ENCODE peak calls at places on chromosomes 5 and 9, in four cellular contexts. R is HCT116, C is GM12878, J is K562. N is an unnamed sample.

GRCh38 chr9:14218253-14218652 is 95.7 kb downstream of the NFIB start:
- DNase-seq in R (no peak), C (no peak), J (no peak), N (no peak)

GRCh38 chr5:76152161-76152560 is 69.0 kb downstream of the SV2C start:
- DNase-seq in R (no peak), C (no peak), J (no peak), N (no peak)

GRCh38 chr5:158013303-158013702 is 154.4 kb upstream of the CLINT1 start:
- DNase-seq in R (no peak), C (no peak), J (no peak), N (no peak)

GRCh38 chr9:126146254-126147145 is 180.1 kb upstream of the MVB12B start:
- DNase-seq in R (no peak), C (peak), J (peak), N (peak)

GRCh38 chr5:135878156-135878620 is 17.5 kb downstream of the IL9 start:
- DNase-seq in R (no peak), C (no peak), J (no peak), N (no peak)

GRCh38 chr5:56595561-56595960 is 219.8 kb upstream of the MAP3K1 start:
- DNase-seq in R (no peak), C (no peak), J (no peak), N (peak)

GRCh38 chr9:211557-211956 is 3.1 kb upstream of the DOCK8 start:
- DNase-seq in R (no peak), C (no peak), J (no peak), N (no peak)

GRCh38 chr9:102461441-102461840 is 533.7 kb upstream of the CYLC2 start:
- DNase-seq in R (no peak), C (no peak), J (no peak), N (no peak)

GRCh38 chr9:31393240-31393639 is 991.2 kb upstream of the ACO1 start:
- DNase-seq in R (no peak), C (no peak), J (no peak), N (no peak)

GRCh38 chr9:115891929-115892328 is 261.7 kb upstream of the PAPPA start:
- DNase-seq in R (no peak), C (no peak), J (no peak), N (no peak)

GRCh38 chr9:87713278-87713989 is 12.5 kb upstream of the CTSL start:
- DNase-seq in R (peak), C (no peak), J (peak), N (no peak)

GRCh38 chr5:17679597-17680187 is 45.4 kb downstream of the TAF11L14 start:
- DNase-seq in R (no peak), C (no peak), J (no peak), N (no peak)

GRCh38 chr9:77601476-77602056 is 46.6 kb downstream of the GNA14 start:
- DNase-seq in R (no peak), C (no peak), J (no peak), N (no peak)

GRCh38 chr5:153619706-153620105 is 129.2 kb downstream of the GRIA1 start:
- DNase-seq in R (no peak), C (no peak), J (no peak), N (no peak)

GRCh38 chr5:16869821-16870796 is 66.0 kb downstream of the MYO10 start:
- DNase-seq in R (peak), C (no peak), J (no peak), N (no peak)

GRCh38 chr5:82330506-82330905 is 52.4 kb upstream of the RPS23 start:
- DNase-seq in R (no peak), C (no peak), J (no peak), N (no peak)

GRCh38 chr5:129377504-129377903 is 82.6 kb upstream of the ADAMTS19 start:
- DNase-seq in R (no peak), C (no peak), J (no peak), N (no peak)

GRCh38 chr5:172179032-172179989 is 8.7 kb downstream of the STK10 start:
- DNase-seq in R (no peak), C (peak), J (no peak), N (no peak)

GRCh38 chr5:124040799-124041198 is 528.8 kb downstream of the CSNK1G3 start:
- DNase-seq in R (no peak), C (no peak), J (no peak), N (no peak)

GRCh38 chr5:83249156-83249555 is 171.8 kb downstream of the XRCC4 start:
- DNase-seq in R (no peak), C (no peak), J (no peak), N (no peak)

GRCh38 chr5:135063056-135063445 is 29.0 kb upstream of the PITX1 start:
- DNase-seq in R (no peak), C (no peak), J (no peak), N (no peak)

GRCh38 chr5:113578091-113578490 is 64.6 kb downstream of the YTHDC2 start:
- DNase-seq in R (peak), C (no peak), J (no peak), N (no peak)

GRCh38 chr5:56465757-56466127 is 232.6 kb upstream of the ANKRD55 start:
- DNase-seq in R (no peak), C (no peak), J (no peak), N (no peak)

GRCh38 chr9:97327562-97327961 is 20.1 kb downstream of the CCDC180 start:
- DNase-seq in R (no peak), C (no peak), J (no peak), N (no peak)

GRCh38 chr5:141825836-141826560 is 52.2 kb downstream of the PCDH1 start:
- DNase-seq in R (no peak), C (no peak), J (peak), N (no peak)

GRCh38 chr9:129406278-129407225 is 214.3 kb downstream of the C9orf50 start:
- DNase-seq in R (peak), C (no peak), J (peak), N (peak)

GRCh38 chr5:19605846-19606407 is 382.1 kb downstream of the CDH18 start:
- DNase-seq in R (no peak), C (no peak), J (no peak), N (peak)

GRCh38 chr9:99433555-99433954 is 211.5 kb downstream of the SEC61B start:
- DNase-seq in R (peak), C (peak), J (no peak), N (no peak)

GRCh38 chr9:21589344-21590056 is 107.4 kb upstream of the IFNE start:
- DNase-seq in R (peak), C (no peak), J (no peak), N (no peak)

GRCh38 chr9:114141553-114142548 is 13.5 kb upstream of the COL27A1 start:
- DNase-seq in R (no peak), C (no peak), J (no peak), N (no peak)

DNA sequence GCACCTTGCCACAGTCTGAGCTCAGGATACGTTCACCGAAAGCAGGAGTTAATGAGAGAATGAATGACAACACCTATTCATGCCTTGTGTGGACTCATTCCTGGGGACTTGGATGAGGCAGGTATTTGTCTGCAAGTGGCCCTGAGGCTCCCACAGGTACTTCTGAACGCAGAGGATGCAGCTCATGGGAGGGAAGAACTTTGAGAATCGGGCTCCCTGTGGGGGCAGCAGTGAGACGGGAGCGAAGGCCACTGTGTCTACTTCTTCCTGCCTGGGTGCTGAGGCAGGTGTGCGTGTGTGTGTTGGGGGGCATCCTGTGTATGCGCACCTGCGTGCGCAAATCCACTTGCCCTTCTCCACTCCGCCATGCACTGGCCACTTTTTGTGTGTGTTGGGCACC is 42.2 kb downstream of the PTPN3 start:
- DNase-seq in R (no peak), C (no peak), J (no peak), N (no peak)
- TF ChIP-seq JUND in R (no peak), C (no peak), J (no peak), N (no peak)

DNA sequence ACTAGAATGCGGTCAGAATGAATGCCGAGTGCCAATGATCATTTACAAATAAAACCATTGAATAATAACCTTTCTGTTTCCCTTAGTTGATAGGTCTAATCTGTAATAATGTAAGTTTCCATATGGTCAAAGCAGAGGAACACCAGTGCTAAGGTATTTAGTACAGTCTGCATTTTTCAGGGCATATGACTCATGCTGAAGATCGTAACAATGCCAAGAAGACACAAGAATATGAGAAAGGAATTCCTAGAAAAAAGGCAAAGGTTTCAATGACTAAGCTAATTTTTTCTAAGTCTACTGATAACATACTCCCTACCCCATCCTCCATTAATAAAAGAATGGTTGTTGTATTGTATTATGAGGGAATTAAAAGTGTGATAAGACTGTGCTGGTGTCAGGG is 2.8 kb downstream of the OR1L8 start:
- DNase-seq in R (peak), C (no peak), J (peak), N (no peak)
- TF ChIP-seq JUND in R (peak), C (no peak), J (peak), N (no peak)

DNA sequence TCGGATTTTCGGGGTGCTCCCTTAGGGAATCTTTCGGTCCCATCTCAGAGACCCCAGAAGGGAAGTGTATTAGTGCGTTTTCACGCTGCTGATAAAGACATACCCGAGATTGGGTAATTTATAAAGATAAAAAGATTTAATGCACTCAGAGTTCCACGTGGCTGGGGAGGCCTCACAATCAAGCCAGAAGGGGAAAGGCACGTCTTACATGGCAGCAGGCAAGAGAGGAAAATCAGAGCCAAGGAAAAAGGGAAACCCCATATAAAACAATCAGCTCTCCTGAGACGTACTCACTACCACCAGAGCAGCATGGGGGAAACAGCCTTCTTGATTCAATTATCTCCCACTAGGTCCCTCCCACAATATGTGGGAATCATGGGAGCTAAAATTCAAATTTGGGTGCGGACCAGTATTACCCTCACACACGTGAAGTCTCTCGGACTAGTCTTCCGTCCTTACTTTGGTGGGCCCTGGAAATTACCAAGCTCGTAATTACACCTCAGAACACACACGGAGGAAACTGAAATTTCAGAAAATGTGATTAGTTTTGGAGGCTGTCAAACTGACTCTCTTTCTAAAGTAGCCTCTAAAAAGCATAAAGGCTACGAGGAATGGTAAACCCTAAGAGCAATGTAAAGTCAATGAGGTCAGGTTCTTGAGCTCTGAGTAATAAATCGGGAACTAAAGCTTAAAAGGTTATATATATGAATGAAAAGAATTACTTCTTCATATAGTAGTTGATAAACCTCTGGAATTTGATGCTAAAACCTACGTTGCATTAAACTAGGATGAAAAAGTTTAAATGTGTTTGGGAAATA is 699 bp upstream of the FEM1C start:
- DNase-seq in R (peak), C (no peak), J (no peak), N (no peak)
- TF ChIP-seq JUND in R (no peak), C (no peak), J (no peak), N (no peak)

GRCh38 chr9:136949239-136949816 is 2.7 kb upstream of the LCN12 start:
- DNase-seq in R (no peak), C (no peak), J (no peak), N (no peak)
- TF ChIP-seq JUND in R (no peak), C (no peak), J (no peak), N (no peak)

N was measured in T47D.